ENCODE peak calls at places on chromosome 14, in four cellular contexts. One of them, this sample, is unnamed.

GRCh38 chr14:32611752-32612151 is 282.7 kb downstream of the AKAP6 start:
- DNase-seq in GM23248: peak; percentile 92
- DNase-seq in GM23338: no peak
- DNase-seq in A549: no peak
- DNase-seq in this sample: no peak

GRCh38 chr14:65959563-65960024 is 526.6 kb upstream of the CCDC196 start:
- DNase-seq in GM23248: no peak
- DNase-seq in GM23338: no peak
- DNase-seq in A549: no peak
- DNase-seq in this sample: no peak

GRCh38 chr14:101480747-101481530 is 80.4 kb upstream of the DIO3 start:
- DNase-seq in A549: peak; percentile 85
- DNase-seq in GM23248: no peak
- DNase-seq in GM23338: no peak
- DNase-seq in this sample: peak; percentile 45

GRCh38 chr14:46250113-46250703 is 401.4 kb downstream of the RPL10L start:
- DNase-seq in GM23248: peak; percentile 42
- DNase-seq in GM23338: peak; percentile 58
- DNase-seq in A549: peak; percentile 0
- DNase-seq in this sample: no peak

GRCh38 chr14:54374117-54374884 is 22.5 kb upstream of the CDKN3 start:
- DNase-seq in GM23248: peak; percentile 45
- DNase-seq in A549: no peak
- DNase-seq in GM23338: no peak
- DNase-seq in this sample: no peak

GRCh38 chr14:89672636-89673279 is 255.7 kb upstream of the FOXN3 start:
- DNase-seq in A549: no peak
- DNase-seq in GM23338: no peak
- DNase-seq in GM23248: no peak
- DNase-seq in this sample: no peak

GRCh38 chr14:64208261-64208660 is 85.9 kb downstream of the ESR2 start:
- DNase-seq in GM23338: no peak
- DNase-seq in A549: no peak
- DNase-seq in GM23248: no peak
- DNase-seq in this sample: no peak

GRCh38 chr14:91270619-91271018 is 26.1 kb upstream of the GPR68 start:
- DNase-seq in GM23338: no peak
- DNase-seq in A549: no peak
- DNase-seq in GM23248: no peak
- DNase-seq in this sample: no peak

GRCh38 chr14:105475269-105475915 is 771 bp downstream of the CRIP2 start:
- DNase-seq in A549: no peak
- DNase-seq in GM23338: peak; percentile 44
- DNase-seq in GM23248: peak; percentile 77
- DNase-seq in this sample: no peak

GRCh38 chr14:90733139-90733808 is 83.0 kb downstream of the TTC7B start:
- DNase-seq in A549: no peak
- DNase-seq in GM23338: no peak
- DNase-seq in GM23248: no peak
- DNase-seq in this sample: no peak

GRCh38 chr14:65229431-65230286 is 127.3 kb upstream of the MAX start:
- DNase-seq in GM23248: peak; percentile 67
- DNase-seq in GM23338: peak; percentile 71
- DNase-seq in A549: no peak
- DNase-seq in this sample: peak; percentile 55

GRCh38 chr14:100332797-100333196 is 9.7 kb downstream of the SLC25A47 start:
- DNase-seq in GM23338: no peak
- DNase-seq in A549: no peak
- DNase-seq in GM23248: no peak
- DNase-seq in this sample: no peak

GRCh38 chr14:72553656-72554055 is 340.2 kb downstream of the DPF3 start:
- DNase-seq in GM23338: no peak
- DNase-seq in A549: no peak
- DNase-seq in GM23248: no peak
- DNase-seq in this sample: no peak

GRCh38 chr14:97976861-97977260 is 1179.7 kb downstream of the VRK1 start:
- DNase-seq in A549: no peak
- DNase-seq in GM23338: no peak
- DNase-seq in GM23248: no peak
- DNase-seq in this sample: no peak

GRCh38 chr14:66636240-66636639 is 128.3 kb downstream of the GPHN start:
- DNase-seq in A549: no peak
- DNase-seq in GM23338: no peak
- DNase-seq in GM23248: no peak
- DNase-seq in this sample: no peak

GRCh38 chr14:96204151-96205058 is at the start of gene BDKRB2:
- DNase-seq in GM23338: peak; percentile 86
- DNase-seq in A549: peak; percentile 94
- DNase-seq in GM23248: peak; percentile 95
- DNase-seq in this sample: peak; percentile 57

GRCh38 chr14:76933515-76933914 is 95.0 kb downstream of the IRF2BPL start:
- DNase-seq in GM23338: no peak
- DNase-seq in A549: no peak
- DNase-seq in GM23248: no peak
- DNase-seq in this sample: no peak

GRCh38 chr14:91308337-91308736 is 63.8 kb upstream of the GPR68 start:
- DNase-seq in A549: no peak
- DNase-seq in GM23338: no peak
- DNase-seq in GM23248: no peak
- DNase-seq in this sample: no peak

GRCh38 chr14:104350463-104351185 is 212.2 kb downstream of the KIF26A start:
- DNase-seq in A549: no peak
- DNase-seq in GM23248: no peak
- DNase-seq in GM23338: no peak
- DNase-seq in this sample: no peak

GRCh38 chr14:76759589-76759988 is 1.7 kb upstream of the VASH1 start:
- DNase-seq in GM23248: no peak
- DNase-seq in A549: no peak
- DNase-seq in GM23338: no peak
- DNase-seq in this sample: no peak

GRCh38 chr14:65360144-65360784 is 52.3 kb upstream of the FUT8 start:
- DNase-seq in GM23248: no peak
- DNase-seq in GM23338: no peak
- DNase-seq in A549: no peak
- DNase-seq in this sample: peak; percentile 64

GRCh38 chr14:64758711-64759554 is 54.7 kb downstream of the PLEKHG3 start:
- DNase-seq in A549: peak; percentile 71
- DNase-seq in GM23248: peak; percentile 90
- DNase-seq in GM23338: no peak
- DNase-seq in this sample: peak; percentile 77

GRCh38 chr14:99740411-99740810 is 52.8 kb upstream of the EML1 start:
- DNase-seq in A549: no peak
- DNase-seq in GM23248: no peak
- DNase-seq in GM23338: no peak
- DNase-seq in this sample: no peak

GRCh38 chr14:90714811-90715210 is 101.4 kb downstream of the TTC7B start:
- DNase-seq in GM23338: no peak
- DNase-seq in A549: no peak
- DNase-seq in GM23248: peak; percentile 65
- DNase-seq in this sample: no peak

GRCh38 chr14:33556382-33557121 is 394.3 kb downstream of the EGLN3 start:
- DNase-seq in GM23248: peak; percentile 63
- DNase-seq in A549: no peak
- DNase-seq in GM23338: no peak
- DNase-seq in this sample: no peak

GRCh38 chr14:61472025-61472672 is 150.8 kb downstream of the PRKCH start:
- DNase-seq in GM23338: no peak
- DNase-seq in GM23248: peak; percentile 95
- DNase-seq in A549: peak; percentile 65
- DNase-seq in this sample: peak; percentile 69

GRCh38 chr14:104553166-104554087 is 26.1 kb upstream of the C14orf180 start:
- DNase-seq in A549: no peak
- DNase-seq in GM23248: no peak
- DNase-seq in GM23338: no peak
- DNase-seq in this sample: no peak

GRCh38 chr14:63394856-63395255 is 76.1 kb upstream of the GPHB5 start:
- DNase-seq in A549: no peak
- DNase-seq in GM23248: peak; percentile 13
- DNase-seq in GM23338: no peak
- DNase-seq in this sample: no peak

GRCh38 chr14:104268725-104269436 is 130.5 kb downstream of the KIF26A start:
- DNase-seq in GM23338: no peak
- DNase-seq in GM23248: no peak
- DNase-seq in A549: no peak
- DNase-seq in this sample: no peak

GRCh38 chr14:95319312-95320075 is at the start of gene CLMN:
- DNase-seq in A549: peak; percentile 47
- DNase-seq in GM23248: peak; percentile 75
- DNase-seq in GM23338: peak; percentile 73
- DNase-seq in this sample: peak; percentile 15

GRCh38 chr14:77120771-77121743 is 20.5 kb downstream of the ZDHHC22 start:
- DNase-seq in GM23248: no peak
- DNase-seq in A549: no peak
- DNase-seq in GM23338: no peak
- DNase-seq in this sample: no peak

DNA sequence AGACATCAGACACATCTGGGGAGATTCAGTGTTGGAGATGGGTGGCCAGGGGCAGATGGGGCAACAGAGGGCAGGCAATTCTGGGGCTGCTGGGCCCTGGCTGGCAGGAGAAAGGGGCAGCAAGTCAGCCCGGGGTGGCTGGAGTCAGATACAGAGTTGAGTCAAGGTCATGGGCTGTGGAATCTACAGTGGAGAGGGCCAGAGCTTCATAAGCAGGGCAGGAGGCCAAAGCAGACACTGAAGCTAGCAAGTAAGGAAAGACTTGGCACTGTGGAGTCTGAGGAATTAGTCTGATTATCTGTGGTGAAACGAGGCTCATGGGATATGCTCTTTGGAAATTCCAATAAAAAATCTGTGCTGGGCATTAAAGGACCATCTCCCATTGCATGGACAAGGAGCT is 95.5 kb downstream of the TMX1 start:
- DNase-seq in A549: no peak
- DNase-seq in GM23338: no peak
- DNase-seq in GM23248: peak; percentile 63
- DNase-seq in this sample: no peak
- H3K27ac ChIP-seq in A549: no peak overlapping the region
- H3K27ac ChIP-seq in GM23338: no peak overlapping the region
- H3K27ac ChIP-seq in GM23248: no peak overlapping the region
- H3K27ac ChIP-seq in this sample: no peak overlapping the region

GRCh38 chr14:69632752-69633151 is 21.4 kb downstream of the SUSD6 start:
- DNase-seq in A549: no peak
- DNase-seq in GM23338: no peak
- DNase-seq in GM23248: no peak
- DNase-seq in this sample: no peak
- H3K4me1 ChIP-seq in A549: peaks cover 12% of the 10 kb centered on the region
- H3K4me1 ChIP-seq in GM23338: peaks cover 45% of the 10 kb centered on the region
- H3K4me1 ChIP-seq in GM23248: peaks cover 40% of the 10 kb centered on the region
- H3K4me1 ChIP-seq in this sample: peaks cover 33% of the 10 kb centered on the region

DNA sequence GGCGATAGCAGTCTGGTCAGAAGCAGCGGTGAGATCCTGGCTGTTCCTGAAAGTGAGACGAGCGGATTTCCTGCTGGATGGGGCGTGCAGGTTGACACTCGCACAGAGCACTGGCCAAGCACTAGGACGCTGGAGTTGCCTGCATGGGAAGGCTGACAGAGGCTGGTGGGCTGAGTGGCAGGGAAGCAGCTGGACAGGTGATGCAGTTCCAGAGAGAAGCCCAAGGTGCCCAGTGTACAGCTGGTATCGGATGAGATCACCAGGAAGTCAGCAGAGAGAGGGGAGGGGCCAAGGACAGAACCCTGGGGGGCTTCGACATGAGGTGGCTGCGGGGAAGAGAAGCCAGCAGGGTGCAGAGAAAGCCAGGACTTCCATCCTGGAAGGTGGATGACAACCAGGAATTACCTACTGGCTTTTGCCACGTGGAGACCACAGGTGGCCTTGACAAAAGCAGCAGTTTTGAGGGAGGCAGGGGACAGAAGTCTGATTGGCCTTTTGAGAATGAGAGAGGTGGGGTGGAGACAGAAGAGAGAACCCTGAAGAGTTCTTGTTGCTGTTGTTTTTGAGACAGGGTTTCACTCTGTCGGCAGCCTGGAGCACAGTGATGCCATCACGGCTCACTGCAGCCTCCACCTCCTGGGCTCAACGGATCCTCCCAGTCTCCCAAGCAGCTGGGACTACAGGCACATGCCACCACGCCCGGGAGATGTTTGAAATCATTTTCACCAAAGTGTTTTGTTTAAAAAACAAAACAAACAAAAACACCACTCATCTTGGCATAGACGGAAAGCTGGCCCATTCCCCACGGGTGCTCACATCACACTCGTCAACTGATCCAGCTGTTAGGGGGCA is 35.3 kb downstream of the CDC42BPB start:
- DNase-seq in GM23338: no peak
- DNase-seq in A549: no peak
- DNase-seq in GM23248: peak; percentile 69
- DNase-seq in this sample: no peak
- H3K4me2 ChIP-seq in GM23338: no peak overlapping the region
- H3K4me2 ChIP-seq in A549: peak overlapping the region; percentile 43
- H3K4me2 ChIP-seq in GM23248: peak overlapping the region; percentile 46
- H3K4me2 ChIP-seq in this sample: no peak overlapping the region

GRCh38 chr14:74973905-74974363 is 18.5 kb upstream of the PGF start:
- DNase-seq in GM23248: no peak
- DNase-seq in A549: no peak
- DNase-seq in GM23338: no peak
- DNase-seq in this sample: no peak
- H3K27ac ChIP-seq in GM23248: no peak overlapping the region
- H3K27ac ChIP-seq in A549: no peak overlapping the region
- H3K27ac ChIP-seq in GM23338: no peak overlapping the region
- H3K27ac ChIP-seq in this sample: no peak overlapping the region

GRCh38 chr14:22264759-22265158 is 324.3 kb downstream of the DAD1 start:
- DNase-seq in GM23338: no peak
- DNase-seq in GM23248: no peak
- DNase-seq in A549: no peak
- DNase-seq in this sample: no peak
- H3K4me1 ChIP-seq in GM23338: peaks cover 34% of the 10 kb centered on the region
- H3K4me1 ChIP-seq in GM23248: no peaks in the 10 kb centered on the region
- H3K4me1 ChIP-seq in A549: no peaks in the 10 kb centered on the region
- H3K4me1 ChIP-seq in this sample: peaks cover 71% of the 10 kb centered on the region

DNA sequence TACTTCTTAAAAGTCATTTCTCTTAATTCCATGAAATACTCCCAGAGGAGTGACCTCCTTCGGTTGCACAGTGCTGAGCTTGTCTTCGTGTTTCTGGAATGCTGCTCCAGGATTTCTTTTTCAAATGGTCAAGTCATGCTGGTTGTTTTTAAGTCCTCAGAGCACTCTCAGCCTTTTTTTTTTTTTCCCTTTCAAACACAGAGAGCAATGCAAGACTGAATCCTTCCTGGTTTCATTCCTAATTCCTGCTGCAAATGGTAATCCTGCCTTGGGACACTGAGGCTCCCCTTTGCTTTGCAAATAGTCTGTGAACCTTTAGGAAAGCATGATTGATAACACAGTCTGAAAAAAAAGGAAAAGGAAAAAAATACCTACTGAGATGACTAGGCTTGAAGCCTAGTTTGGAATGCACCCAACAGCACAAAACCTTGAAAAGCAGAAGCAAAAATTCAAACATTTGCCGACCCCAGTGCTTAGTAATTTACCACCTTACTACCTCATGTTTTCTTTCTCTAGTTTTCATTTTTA is 233.1 kb upstream of the DAAM1 start:
- DNase-seq in A549: no peak
- DNase-seq in GM23248: no peak
- DNase-seq in GM23338: peak; percentile 23
- DNase-seq in this sample: no peak
- H3K4me2 ChIP-seq in A549: no peak overlapping the region
- H3K4me2 ChIP-seq in GM23248: no peak overlapping the region
- H3K4me2 ChIP-seq in GM23338: peak overlapping the region; percentile 27
- H3K4me2 ChIP-seq in this sample: no peak overlapping the region